ENCODE peak calls at places on chromosomes 13 and 19, in four cellular contexts. S, F, N and Z are unnamed samples.

GRCh38 chr19:55640043-55640576 is 692 bp upstream of the ZNF580 start:
- DNase-seq in F (peak), N (no peak), S (peak), Z (no peak)

GRCh38 chr19:48102870-48103751 is 7.5 kb downstream of the PLA2G4C start:
- DNase-seq in N (no peak), S (peak), F (peak), Z (no peak)

GRCh38 chr19:8585057-8585893 is 8.0 kb upstream of the MYO1F start:
- DNase-seq in F (no peak), N (no peak), S (no peak), Z (no peak)

GRCh38 chr19:48390188-48391099 is 907 bp downstream of the KDELR1 start:
- DNase-seq in F (peak), N (no peak), S (peak), Z (peak)

GRCh38 chr19:3699741-3700241 is 477 bp downstream of the PIP5K1C start:
- DNase-seq in F (no peak), N (no peak), S (no peak), Z (no peak)

GRCh38 chr19:2338055-2338615 is 9.7 kb downstream of the SPPL2B start:
- DNase-seq in N (no peak), S (no peak), F (no peak), Z (no peak)

GRCh38 chr19:18697680-18698079 is 14.2 kb downstream of the CRTC1 start:
- DNase-seq in S (no peak), F (no peak), N (no peak), Z (no peak)

GRCh38 chr13:44843403-44843802 is 145.9 kb downstream of the NUFIP1 start:
- DNase-seq in N (peak), S (no peak), F (no peak), Z (no peak)

GRCh38 chr13:23987331-23987730 is 90.0 kb upstream of the C1QTNF9B start:
- DNase-seq in N (peak), F (no peak), S (no peak), Z (no peak)

GRCh38 chr19:33687761-33688656 is 66.3 kb downstream of the CHST8 start:
- DNase-seq in N (no peak), F (no peak), S (no peak), Z (no peak)

GRCh38 chr13:36436811-36437210 is 4.5 kb downstream of the CCNA1 start:
- DNase-seq in F (no peak), N (no peak), S (no peak), Z (no peak)

GRCh38 chr19:55454787-55455243 is 6.6 kb downstream of the ISOC2 start:
- DNase-seq in N (no peak), S (peak), F (no peak), Z (peak)

GRCh38 chr19:37551123-37551993 is 43.2 kb downstream of the ZNF571 start:
- DNase-seq in N (peak), S (peak), F (peak), Z (peak)

GRCh38 chr19:49997709-49998108 is 27.5 kb downstream of the VRK3 start:
- DNase-seq in N (no peak), S (no peak), F (no peak), Z (no peak)

GRCh38 chr19:30224689-30225606 is 147.2 kb upstream of the ZNF536 start:
- DNase-seq in S (no peak), N (no peak), F (no peak), Z (no peak)

GRCh38 chr19:46232029-46232428 is 2.5 kb downstream of the IGFL1 start:
- DNase-seq in S (no peak), N (no peak), F (no peak), Z (no peak)

GRCh38 chr13:49412749-49413148 is 31.1 kb downstream of the CAB39L start:
- DNase-seq in F (no peak), N (no peak), S (no peak), Z (no peak)

GRCh38 chr19:39406656-39407393 is at the start of gene ZFP36:
- DNase-seq in S (peak), F (peak), N (no peak), Z (peak)

GRCh38 chr19:34246340-34246739 is 8.0 kb upstream of the GARRE1 start:
- DNase-seq in S (no peak), N (no peak), F (no peak), Z (no peak)

GRCh38 chr13:30463820-30464495 is 1.8 kb downstream of the HMGB1 start:
- DNase-seq in N (peak), S (peak), F (peak), Z (peak)

GRCh38 chr13:72694314-72694713 is 33.1 kb downstream of the MZT1 start:
- DNase-seq in F (no peak), S (no peak), N (no peak), Z (no peak)